ENCODE peak calls at places on chromosome 20, in four cellular contexts. One of them, this sample, is unnamed.

GRCh38 chr20:53902968-53903651 is 167.3 kb downstream of the BCAS1 start:
- DNase-seq in K562: no peak
- DNase-seq in GM12878: no peak
- DNase-seq in HepG2: no peak
- DNase-seq in this sample: no peak

GRCh38 chr20:21682576-21682975 is 22.9 kb upstream of the PAX1 start:
- DNase-seq in K562: no peak
- DNase-seq in HepG2: no peak
- DNase-seq in GM12878: no peak
- DNase-seq in this sample: no peak

GRCh38 chr20:5095454-5095853 is 24.3 kb downstream of the PCNA start:
- DNase-seq in HepG2: no peak
- DNase-seq in K562: no peak
- DNase-seq in GM12878: no peak
- DNase-seq in this sample: no peak

GRCh38 chr20:4765681-4766080 is 44.0 kb downstream of the PRND start:
- DNase-seq in K562: no peak
- DNase-seq in HepG2: no peak
- DNase-seq in GM12878: no peak
- DNase-seq in this sample: no peak

GRCh38 chr20:37901667-37902503 is 1.0 kb upstream of the VSTM2L start:
- DNase-seq in HepG2: peak
- DNase-seq in K562: peak
- DNase-seq in GM12878: no peak
- DNase-seq in this sample: peak

GRCh38 chr20:9608639-9609440 is 94.5 kb downstream of the LAMP5 start:
- DNase-seq in K562: no peak
- DNase-seq in HepG2: no peak
- DNase-seq in GM12878: no peak
- DNase-seq in this sample: no peak

GRCh38 chr20:61494763-61495595 is 242.9 kb downstream of the CDH4 start:
- DNase-seq in HepG2: no peak
- DNase-seq in K562: no peak
- DNase-seq in GM12878: no peak
- DNase-seq in this sample: no peak

GRCh38 chr20:57591289-57592229 is 28.7 kb downstream of the ZBP1 start:
- DNase-seq in HepG2: no peak
- DNase-seq in GM12878: no peak
- DNase-seq in K562: no peak
- DNase-seq in this sample: no peak

GRCh38 chr20:11473971-11474370 is 443.7 kb upstream of the BTBD3 start:
- DNase-seq in K562: no peak
- DNase-seq in GM12878: no peak
- DNase-seq in HepG2: no peak
- DNase-seq in this sample: no peak

GRCh38 chr20:23765578-23765977 is 14.8 kb upstream of the CST1 start:
- DNase-seq in GM12878: no peak
- DNase-seq in HepG2: no peak
- DNase-seq in K562: no peak
- DNase-seq in this sample: no peak

GRCh38 chr20:39132511-39132910 is 170.4 kb downstream of the DHX35 start:
- DNase-seq in GM12878: no peak
- DNase-seq in HepG2: no peak
- DNase-seq in K562: no peak
- DNase-seq in this sample: no peak

GRCh38 chr20:11807070-11807741 is 110.5 kb upstream of the BTBD3 start:
- DNase-seq in HepG2: no peak
- DNase-seq in GM12878: no peak
- DNase-seq in K562: no peak
- DNase-seq in this sample: no peak

GRCh38 chr20:38270869-38271608 is 10.5 kb upstream of the KIAA1755 start:
- DNase-seq in K562: no peak
- DNase-seq in GM12878: no peak
- DNase-seq in HepG2: no peak
- DNase-seq in this sample: no peak

GRCh38 chr20:37640600-37641561 is 52.9 kb upstream of the CTNNBL1 start:
- DNase-seq in GM12878: no peak
- DNase-seq in K562: no peak
- DNase-seq in HepG2: no peak
- DNase-seq in this sample: no peak

GRCh38 chr20:64166712-64167615 is 2.7 kb downstream of the MYT1 start:
- DNase-seq in HepG2: no peak
- DNase-seq in GM12878: no peak
- DNase-seq in K562: no peak
- DNase-seq in this sample: no peak

GRCh38 chr20:58667975-58668374 is 16.9 kb downstream of the STX16 start:
- DNase-seq in GM12878: no peak
- DNase-seq in HepG2: no peak
- DNase-seq in K562: no peak
- DNase-seq in this sample: no peak

GRCh38 chr20:19808498-19808897 is 50.4 kb downstream of the RIN2 start:
- DNase-seq in K562: no peak
- DNase-seq in HepG2: no peak
- DNase-seq in GM12878: no peak
- DNase-seq in this sample: no peak

GRCh38 chr20:12886618-12887363 is 122.0 kb upstream of the SPTLC3 start:
- DNase-seq in K562: no peak
- DNase-seq in GM12878: no peak
- DNase-seq in HepG2: no peak
- DNase-seq in this sample: no peak

GRCh38 chr20:47127986-47128385 is 228.5 kb downstream of the ZMYND8 start:
- DNase-seq in HepG2: no peak
- DNase-seq in K562: no peak
- DNase-seq in GM12878: no peak
- DNase-seq in this sample: no peak

GRCh38 chr20:19922716-19923115 is 94.4 kb upstream of the NAA20 start:
- DNase-seq in HepG2: no peak
- DNase-seq in GM12878: no peak
- DNase-seq in K562: no peak
- DNase-seq in this sample: no peak

GRCh38 chr20:50848846-50849673 is 54.2 kb downstream of the BCAS4 start:
- DNase-seq in GM12878: no peak
- DNase-seq in K562: no peak
- DNase-seq in HepG2: no peak
- DNase-seq in this sample: no peak

GRCh38 chr20:36824142-36824940 is 50.8 kb upstream of the DSN1 start:
- DNase-seq in HepG2: no peak
- DNase-seq in K562: no peak
- DNase-seq in GM12878: no peak
- DNase-seq in this sample: no peak

GRCh38 chr20:46122071-46122470 is 4.0 kb downstream of the CD40 start:
- DNase-seq in K562: no peak
- DNase-seq in HepG2: peak
- DNase-seq in GM12878: no peak
- DNase-seq in this sample: no peak

GRCh38 chr20:47887477-47888080 is 102.3 kb upstream of the SULF2 start:
- DNase-seq in HepG2: no peak
- DNase-seq in K562: no peak
- DNase-seq in GM12878: no peak
- DNase-seq in this sample: no peak

GRCh38 chr20:55584307-55584706 is 421.0 kb downstream of the CBLN4 start:
- DNase-seq in GM12878: no peak
- DNase-seq in K562: no peak
- DNase-seq in HepG2: no peak
- DNase-seq in this sample: no peak

GRCh38 chr20:56839791-56840190 is 210.7 kb downstream of the TFAP2C start:
- DNase-seq in GM12878: no peak
- DNase-seq in K562: no peak
- DNase-seq in HepG2: no peak
- DNase-seq in this sample: no peak

GRCh38 chr20:48107560-48107959 is 322.3 kb upstream of the SULF2 start:
- DNase-seq in K562: no peak
- DNase-seq in GM12878: no peak
- DNase-seq in HepG2: no peak
- DNase-seq in this sample: no peak

GRCh38 chr20:53657732-53658131 is 64.1 kb upstream of the ZNF217 start:
- DNase-seq in HepG2: no peak
- DNase-seq in GM12878: no peak
- DNase-seq in K562: no peak
- DNase-seq in this sample: no peak

GRCh38 chr20:49969234-49969633 is 13.5 kb upstream of the SNAI1 start:
- DNase-seq in GM12878: no peak
- DNase-seq in HepG2: no peak
- DNase-seq in K562: no peak
- DNase-seq in this sample: no peak

GRCh38 chr20:52624270-52624669 is 347.9 kb upstream of the TSHZ2 start:
- DNase-seq in HepG2: no peak
- DNase-seq in K562: no peak
- DNase-seq in GM12878: no peak
- DNase-seq in this sample: no peak

GRCh38 chr20:49385471-49385870 is 97.0 kb downstream of the KCNB1 start:
- DNase-seq in HepG2: peak
- DNase-seq in GM12878: no peak
- DNase-seq in K562: peak
- DNase-seq in this sample: no peak

GRCh38 chr20:5070570-5070969 is 49.2 kb downstream of the PCNA start:
- DNase-seq in GM12878: no peak
- DNase-seq in K562: no peak
- DNase-seq in HepG2: peak
- DNase-seq in this sample: no peak

GRCh38 chr20:35451295-35451694 is 4.1 kb upstream of the CEP250 start:
- DNase-seq in HepG2: no peak
- DNase-seq in GM12878: no peak
- DNase-seq in K562: no peak
- DNase-seq in this sample: no peak

GRCh38 chr20:34907616-34908469 is 31.4 kb downstream of the ACSS2 start:
- DNase-seq in HepG2: peak
- DNase-seq in K562: no peak
- DNase-seq in GM12878: no peak
- DNase-seq in this sample: no peak

GRCh38 chr20:51460569-51461265 is 81.8 kb downstream of the NFATC2 start:
- DNase-seq in HepG2: no peak
- DNase-seq in GM12878: peak
- DNase-seq in K562: no peak
- DNase-seq in this sample: no peak

GRCh38 chr20:32906871-32907495 is 48.3 kb downstream of the EFCAB8 start:
- DNase-seq in GM12878: no peak
- DNase-seq in K562: no peak
- DNase-seq in HepG2: no peak
- DNase-seq in this sample: no peak

GRCh38 chr20:58634818-58635665 is 16.0 kb upstream of the STX16 start:
- DNase-seq in GM12878: no peak
- DNase-seq in HepG2: no peak
- DNase-seq in K562: peak
- DNase-seq in this sample: no peak

DNA sequence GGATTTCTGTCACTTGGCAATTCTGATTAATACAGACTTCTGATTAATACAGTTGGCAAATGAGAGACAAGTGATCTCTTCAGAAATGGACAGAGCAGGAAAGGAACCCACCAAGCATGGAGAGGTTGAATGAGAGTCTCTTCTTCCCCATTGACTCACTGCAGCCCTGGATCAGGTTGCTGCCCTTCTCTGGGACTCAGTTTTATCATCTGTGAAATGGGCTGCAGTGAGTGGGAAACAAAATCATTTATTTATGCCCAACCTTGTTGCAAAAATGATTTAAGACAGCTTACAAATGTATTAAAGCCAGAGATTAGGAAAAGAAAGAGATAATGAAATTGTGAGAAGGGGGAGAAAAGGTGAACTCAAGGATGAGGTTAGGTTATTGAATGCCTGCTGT is 20.8 kb upstream of the RSPO4 start:
- DNase-seq in HepG2: no peak
- DNase-seq in GM12878: no peak
- DNase-seq in K562: no peak
- DNase-seq in this sample: no peak
- TF ChIP-seq TCF7 in HepG2: no peak
- TF ChIP-seq TCF7 in GM12878: no peak
- TF ChIP-seq TCF7 in K562: no peak
- TF ChIP-seq TCF7 in this sample: no peak

GRCh38 chr20:17357238-17357637 is 130.4 kb downstream of the PCSK2 start:
- DNase-seq in K562: no peak
- DNase-seq in HepG2: no peak
- DNase-seq in GM12878: no peak
- DNase-seq in this sample: no peak
- TF ChIP-seq TCF7 in K562: no peak
- TF ChIP-seq TCF7 in HepG2: no peak
- TF ChIP-seq TCF7 in GM12878: no peak
- TF ChIP-seq TCF7 in this sample: no peak

DNA sequence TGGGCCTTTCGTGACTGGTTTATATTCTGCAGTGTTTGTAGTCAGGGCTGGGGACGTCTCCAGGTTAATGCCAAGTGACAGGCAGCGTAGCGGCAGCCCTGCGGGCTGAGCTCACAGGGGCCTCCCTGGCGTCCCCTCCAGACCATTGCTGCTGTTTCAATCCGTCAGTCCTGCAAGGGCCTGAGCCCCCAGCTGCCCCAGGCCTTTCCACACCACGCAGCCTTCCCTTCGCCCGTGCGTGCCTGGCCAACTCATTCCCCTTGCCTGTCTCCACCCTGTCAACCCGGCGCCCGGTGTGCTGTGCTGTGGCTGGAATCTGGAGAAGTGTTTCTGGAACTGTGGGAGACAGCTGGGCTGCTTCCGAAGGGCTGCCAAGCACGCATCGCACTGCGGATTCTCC is 11.9 kb downstream of the BHLHE23 start:
- DNase-seq in HepG2: no peak
- DNase-seq in GM12878: no peak
- DNase-seq in K562: no peak
- DNase-seq in this sample: no peak
- TF ChIP-seq TCF7 in HepG2: no peak
- TF ChIP-seq TCF7 in GM12878: no peak
- TF ChIP-seq TCF7 in K562: no peak
- TF ChIP-seq TCF7 in this sample: no peak

DNA sequence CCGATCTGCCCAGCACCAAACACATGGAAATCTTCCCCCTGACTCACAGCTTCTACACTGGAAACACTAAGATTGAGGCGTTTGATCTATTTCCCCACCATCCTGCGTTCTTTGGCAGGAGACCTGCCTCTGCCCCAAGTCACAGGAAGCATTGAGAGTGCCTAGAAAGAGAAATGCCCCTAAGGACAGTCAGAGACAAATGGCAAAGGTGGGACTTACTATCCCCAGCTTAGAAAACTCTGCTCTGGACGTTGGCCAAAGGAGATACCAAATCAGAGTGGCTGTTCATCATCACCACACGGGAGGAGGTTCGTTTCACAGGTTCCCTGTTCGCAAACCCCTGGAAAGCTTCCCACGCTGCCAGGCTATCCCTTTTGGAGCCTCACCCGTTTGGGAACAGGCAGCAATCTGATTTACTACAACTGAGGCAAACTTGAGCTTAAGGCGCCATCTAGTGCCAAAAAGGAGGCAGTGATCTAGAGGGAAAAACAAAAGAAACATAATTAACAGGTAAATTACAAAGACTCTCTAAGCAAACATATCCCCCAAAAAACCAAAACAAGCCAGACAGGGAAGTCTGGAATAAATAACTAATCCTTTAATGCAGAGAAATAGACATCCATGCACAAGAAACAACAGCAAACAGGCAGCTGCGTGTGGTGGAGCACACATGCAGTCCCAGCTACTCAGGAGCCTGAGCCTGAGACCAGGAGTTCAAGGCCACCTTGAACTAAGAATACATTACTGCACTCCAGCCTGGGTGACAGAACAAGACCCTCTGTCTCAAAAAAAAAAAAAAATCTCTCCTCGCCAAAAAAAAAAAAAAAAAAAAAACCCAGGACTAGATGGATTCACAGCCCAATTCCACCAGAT is 48.4 kb upstream of the SRSF6 start:
- DNase-seq in HepG2: peak
- DNase-seq in GM12878: peak
- DNase-seq in K562: peak
- DNase-seq in this sample: peak
- TF ChIP-seq TCF7 in HepG2: no peak
- TF ChIP-seq TCF7 in GM12878: no peak
- TF ChIP-seq TCF7 in K562: no peak
- TF ChIP-seq TCF7 in this sample: no peak

GRCh38 chr20:15475483-15475882 is 1097.8 kb downstream of the KIF16B start:
- DNase-seq in HepG2: no peak
- DNase-seq in GM12878: peak
- DNase-seq in K562: no peak
- DNase-seq in this sample: no peak
- TF ChIP-seq TCF7 in HepG2: no peak
- TF ChIP-seq TCF7 in GM12878: no peak
- TF ChIP-seq TCF7 in K562: no peak
- TF ChIP-seq TCF7 in this sample: no peak